ENCODE peak calls at places on chromosomes 7 and 10, in seven cellular contexts. C, L, S, M, J, E and W are unnamed samples.

GRCh38 chr10:42955493-42955889 is 121.4 kb upstream of the RET start:
- DNase-seq in L (no peak), S (no peak), C (peak; percentile 24), E (no peak), M (no peak), J (peak; percentile 36), W (peak; percentile 63)

GRCh38 chr10:65769828-65770227 is 1156.0 kb upstream of the LRRTM3 start:
- DNase-seq in E (no peak), L (no peak), S (no peak), C (no peak), M (no peak), J (no peak), W (no peak)

GRCh38 chr7:111855842-111856227 is 293.5 kb upstream of the IMMP2L start:
- DNase-seq in M (no peak), S (peak; percentile 13), J (no peak), L (no peak), C (no peak), E (peak; percentile 48), W (no peak)

GRCh38 chr7:105353752-105354328 is 34.9 kb downstream of the SRPK2 start:
- DNase-seq in M (peak; percentile 32), J (peak; percentile 71), L (no peak), S (peak; percentile 72), C (no peak), E (peak; percentile 79), W (no peak)

GRCh38 chr10:63256047-63256773 is 123.1 kb downstream of the NRBF2 start:
- DNase-seq in S (peak; percentile 42), M (no peak), E (no peak), C (no peak), L (no peak), J (no peak), W (no peak)

GRCh38 chr10:49001402-49001801 is 61.8 kb upstream of the LRRC18 start:
- DNase-seq in S (no peak), C (no peak), M (peak; percentile 48), E (peak; percentile 74), J (no peak), L (no peak), W (no peak)

GRCh38 chr10:17232276-17232987 is 4.4 kb downstream of the VIM start:
- DNase-seq in C (no peak), M (no peak), S (peak; percentile 73), J (no peak), E (no peak), L (no peak), W (no peak)

GRCh38 chr7:90686146-90686545 is 90.0 kb downstream of the CDK14 start:
- DNase-seq in J (no peak), S (no peak), E (no peak), L (no peak), M (no peak), C (no peak), W (no peak)

GRCh38 chr7:55111007-55111406 is 92.2 kb downstream of the EGFR start:
- DNase-seq in E (no peak), C (no peak), M (no peak), S (peak; percentile 68), J (no peak), L (no peak), W (no peak)

GRCh38 chr7:73822319-73823173 is 8.2 kb upstream of the CLDN4 start:
- DNase-seq in M (no peak), L (peak; percentile 93), S (peak; percentile 100), C (no peak), E (no peak), J (peak; percentile 74), W (peak; percentile 80)

GRCh38 chr7:24587853-24588252 is 14.6 kb downstream of the PALS2 start:
- DNase-seq in L (no peak), C (peak; percentile 47), S (peak; percentile 4), M (no peak), J (no peak), E (no peak), W (no peak)

GRCh38 chr7:153628825-153629224 is 423.4 kb upstream of the DPP6 start:
- DNase-seq in S (no peak), M (no peak), E (no peak), C (no peak), L (no peak), J (no peak), W (no peak)

GRCh38 chr7:727104-727805 is at the start of gene PRKAR1B:
- DNase-seq in L (no peak), E (peak; percentile 43), S (peak; percentile 60), M (no peak), C (no peak), J (peak; percentile 58), W (no peak)

GRCh38 chr7:102728-103127 is 89.6 kb upstream of the FAM20C start:
- DNase-seq in L (no peak), C (no peak), M (no peak), S (peak; percentile 39), E (no peak), J (no peak), W (no peak)

GRCh38 chr7:150934045-150934766 is 43.9 kb downstream of the KCNH2 start:
- DNase-seq in E (no peak), L (no peak), J (no peak), C (no peak), M (no peak), S (no peak), W (no peak)

GRCh38 chr10:49264177-49264677 is 34.7 kb upstream of the C10orf71 start:
- DNase-seq in E (no peak), L (no peak), J (peak; percentile 49), M (no peak), C (no peak), S (no peak), W (no peak)

GRCh38 chr7:99253369-99253768 is 19.3 kb upstream of the MYH16 start:
- DNase-seq in L (no peak), E (no peak), S (no peak), C (no peak), J (no peak), M (no peak), W (no peak)

GRCh38 chr10:119449760-119450461 is 92.6 kb downstream of the RGS10 start:
- DNase-seq in C (peak; percentile 90), M (peak; percentile 70), S (peak; percentile 100), E (peak; percentile 39), J (peak; percentile 79), L (no peak), W (peak; percentile 93)

GRCh38 chr10:79063661-79064490 is 4.9 kb upstream of the ZMIZ1 start:
- DNase-seq in C (peak; percentile 23), J (peak; percentile 52), L (no peak), M (no peak), S (no peak), E (no peak), W (peak; percentile 15)

GRCh38 chr7:70134029-70134445 is 535.8 kb downstream of the AUTS2 start:
- DNase-seq in J (no peak), M (no peak), E (no peak), L (no peak), C (no peak), S (no peak), W (no peak)

GRCh38 chr10:5076615-5077014 is 17.6 kb upstream of the AKR1C3 start:
- DNase-seq in M (no peak), S (peak; percentile 64), J (no peak), E (no peak), C (no peak), L (no peak), W (no peak)

GRCh38 chr7:2002561-2003450 is 229.9 kb downstream of the MAD1L1 start:
- DNase-seq in J (peak; percentile 51), S (no peak), C (peak; percentile 41), E (no peak), L (no peak), M (no peak), W (peak; percentile 57)

GRCh38 chr7:30247546-30248386 is 36.6 kb upstream of the ZNRF2 start:
- DNase-seq in S (no peak), E (no peak), M (no peak), J (no peak), C (no peak), L (no peak), W (no peak)

DNA sequence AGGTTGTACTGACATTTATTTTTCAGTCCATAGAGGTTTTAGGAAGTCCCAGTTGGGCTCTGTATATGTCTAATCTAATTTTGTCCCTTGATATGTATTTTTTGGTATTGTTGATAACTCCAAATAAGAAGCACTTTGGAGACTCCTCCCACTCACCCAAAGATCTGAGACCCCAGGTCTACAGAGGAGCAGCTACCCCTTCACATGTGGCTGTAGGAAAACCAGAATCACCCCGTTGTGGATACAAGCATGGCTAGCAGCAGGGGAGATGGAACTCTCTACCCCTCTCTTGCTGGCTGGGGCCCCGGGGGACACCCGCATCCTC is 9.4 kb downstream of the HHEX start:
- DNase-seq in J (no peak), C (no peak), L (no peak), S (no peak), E (no peak), M (no peak), W (no peak)
- H3K4me3 ChIP-seq in J (peak overlapping the region; percentile 52), C (peak overlapping the region; percentile 60), L (no peak overlapping the region), S (peak overlapping the region; percentile 72), E (peak overlapping the region; percentile 43), M (peak overlapping the region; percentile 18), W (no peak overlapping the region)

GRCh38 chr7:44581907-44582603 is at the start of gene TMED4:
- DNase-seq in E (peak; percentile 100), S (peak; percentile 99), M (peak; percentile 100), L (peak; percentile 96), J (peak; percentile 100), C (peak; percentile 100), W (peak; percentile 100)
- H3K27ac ChIP-seq in E (peak within 1 kb of the TSS; percentile 98), S (peak within 1 kb of the TSS; percentile 94), M (peak within 1 kb of the TSS; percentile 98), L (peak within 1 kb of the TSS; percentile 80), J (peak within 1 kb of the TSS; percentile 97), C (peak within 1 kb of the TSS; percentile 94), W (peak within 1 kb of the TSS; percentile 83)

GRCh38 chr7:76272142-76272541 is 30.3 kb upstream of the HSPB1 start:
- DNase-seq in E (no peak), C (no peak), S (no peak), M (no peak), L (no peak), J (no peak), W (no peak)

GRCh38 chr7:76269895-76270294 is 32.6 kb upstream of the HSPB1 start:
- DNase-seq in L (no peak), M (no peak), S (no peak), E (no peak), C (no peak), J (no peak), W (no peak)

GRCh38 chr7:76278540-76278939 is 23.9 kb upstream of the HSPB1 start:
- DNase-seq in J (no peak), E (no peak), S (no peak), M (no peak), L (no peak), C (no peak), W (no peak)

GRCh38 chr7:76272872-76273271 is 29.6 kb upstream of the HSPB1 start:
- DNase-seq in J (no peak), S (no peak), M (no peak), L (no peak), E (no peak), C (no peak), W (no peak)

DNA sequence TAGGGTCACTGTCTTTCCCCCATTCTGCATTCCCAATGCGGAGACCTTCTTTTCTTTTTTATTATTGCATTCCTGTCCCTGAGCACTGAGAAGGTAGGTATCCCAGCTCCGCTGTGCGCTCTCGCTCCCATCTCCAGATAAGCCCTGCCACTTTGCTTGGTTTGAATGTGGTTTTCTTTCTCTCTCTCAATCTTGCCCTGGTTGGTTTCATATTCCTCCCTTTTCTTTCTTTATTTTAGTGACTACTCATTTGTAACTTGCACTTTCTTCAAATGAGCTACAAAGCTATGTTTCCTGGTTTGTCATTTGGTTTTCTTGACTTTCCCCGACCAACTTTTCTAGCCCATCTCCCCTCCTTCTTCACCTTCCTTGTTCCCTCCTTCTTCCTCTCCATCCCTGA is 29.0 kb upstream of the HSPB1 start:
- DNase-seq in J (no peak), E (no peak), L (no peak), M (no peak), S (no peak), C (no peak), W (no peak)
- H3K4me3 ChIP-seq in J (no peak overlapping the region), E (no peak overlapping the region), L (no peak overlapping the region), M (no peak overlapping the region), S (no peak overlapping the region), C (no peak overlapping the region), W (no peak overlapping the region)

GRCh38 chr10:71744897-71745658 is 25.5 kb upstream of the C10orf105 start:
- DNase-seq in S (no peak), C (peak; percentile 40), M (no peak), J (no peak), E (no peak), L (no peak), W (no peak)
- H3K27ac ChIP-seq in S (no peak overlapping the region), C (no peak overlapping the region), M (no peak overlapping the region), J (no peak overlapping the region), E (no peak overlapping the region), L (no peak overlapping the region), W (no peak overlapping the region)